ENCODE peak calls at places on chromosomes 13 and 19, in six cellular contexts. One of them, this sample, is unnamed.

GRCh38 chr19:54959840-54960239 is 6.3 kb upstream of the NLRP2 start:
- DNase-seq in cardiac muscle cell: no peak
- DNase-seq in germinal center: peak; percentile 41
- DNase-seq in stimulated activated naive CD8-positive, alpha-beta T cell treated with anti-CD3 and anti-CD28 coated beads, Interleukin-15, Interleukin-2, amounts not matched to agents 100 U/mL and 50 U/mL, for 24 hours: no peak
- DNase-seq in fibroblast of the aortic adventitia: no peak
- DNase-seq in stimulated activated CD4-positive, alpha-beta T cell treated with anti-CD3 and anti-CD28 coated beads, Interleukin-4, amount 100 ng/mL, for 1 hour: no peak
- DNase-seq in this sample: no peak

GRCh38 chr13:110367620-110368019 is 60.5 kb downstream of the COL4A2 start:
- DNase-seq in fibroblast of the aortic adventitia: no peak
- DNase-seq in stimulated activated CD4-positive, alpha-beta T cell treated with anti-CD3 and anti-CD28 coated beads, Interleukin-4, amount 100 ng/mL, for 1 hour: no peak
- DNase-seq in stimulated activated naive CD8-positive, alpha-beta T cell treated with anti-CD3 and anti-CD28 coated beads, Interleukin-15, Interleukin-2, amounts not matched to agents 100 U/mL and 50 U/mL, for 24 hours: no peak
- DNase-seq in cardiac muscle cell: no peak
- DNase-seq in germinal center: no peak
- DNase-seq in this sample: no peak

GRCh38 chr19:5439452-5439851 is 15.8 kb upstream of the ZNRF4 start:
- DNase-seq in stimulated activated CD4-positive, alpha-beta T cell treated with anti-CD3 and anti-CD28 coated beads, Interleukin-4, amount 100 ng/mL, for 1 hour: no peak
- DNase-seq in stimulated activated naive CD8-positive, alpha-beta T cell treated with anti-CD3 and anti-CD28 coated beads, Interleukin-15, Interleukin-2, amounts not matched to agents 100 U/mL and 50 U/mL, for 24 hours: no peak
- DNase-seq in germinal center: no peak
- DNase-seq in cardiac muscle cell: no peak
- DNase-seq in fibroblast of the aortic adventitia: no peak
- DNase-seq in this sample: no peak

GRCh38 chr19:49555600-49556411 is 24.6 kb downstream of the NOSIP start:
- DNase-seq in germinal center: peak; percentile 36
- DNase-seq in cardiac muscle cell: peak; percentile 52
- DNase-seq in stimulated activated CD4-positive, alpha-beta T cell treated with anti-CD3 and anti-CD28 coated beads, Interleukin-4, amount 100 ng/mL, for 1 hour: peak; percentile 81
- DNase-seq in fibroblast of the aortic adventitia: peak; percentile 43
- DNase-seq in stimulated activated naive CD8-positive, alpha-beta T cell treated with anti-CD3 and anti-CD28 coated beads, Interleukin-15, Interleukin-2, amounts not matched to agents 100 U/mL and 50 U/mL, for 24 hours: peak; percentile 87
- DNase-seq in this sample: no peak

GRCh38 chr13:31000889-31001288 is 68.4 kb downstream of the TEX26 start:
- DNase-seq in cardiac muscle cell: peak; percentile 36
- DNase-seq in stimulated activated naive CD8-positive, alpha-beta T cell treated with anti-CD3 and anti-CD28 coated beads, Interleukin-15, Interleukin-2, amounts not matched to agents 100 U/mL and 50 U/mL, for 24 hours: no peak
- DNase-seq in germinal center: no peak
- DNase-seq in fibroblast of the aortic adventitia: peak; percentile 62
- DNase-seq in stimulated activated CD4-positive, alpha-beta T cell treated with anti-CD3 and anti-CD28 coated beads, Interleukin-4, amount 100 ng/mL, for 1 hour: no peak
- DNase-seq in this sample: no peak

GRCh38 chr19:21856751-21857150 is 20.8 kb upstream of the ZNF43 start:
- DNase-seq in germinal center: no peak
- DNase-seq in cardiac muscle cell: no peak
- DNase-seq in stimulated activated CD4-positive, alpha-beta T cell treated with anti-CD3 and anti-CD28 coated beads, Interleukin-4, amount 100 ng/mL, for 1 hour: no peak
- DNase-seq in fibroblast of the aortic adventitia: no peak
- DNase-seq in stimulated activated naive CD8-positive, alpha-beta T cell treated with anti-CD3 and anti-CD28 coated beads, Interleukin-15, Interleukin-2, amounts not matched to agents 100 U/mL and 50 U/mL, for 24 hours: no peak
- DNase-seq in this sample: no peak

GRCh38 chr13:113393572-113394503 is 29.9 kb upstream of the GRTP1 start:
- DNase-seq in fibroblast of the aortic adventitia: peak; percentile 61
- DNase-seq in cardiac muscle cell: peak; percentile 79
- DNase-seq in stimulated activated CD4-positive, alpha-beta T cell treated with anti-CD3 and anti-CD28 coated beads, Interleukin-4, amount 100 ng/mL, for 1 hour: peak; percentile 84
- DNase-seq in stimulated activated naive CD8-positive, alpha-beta T cell treated with anti-CD3 and anti-CD28 coated beads, Interleukin-15, Interleukin-2, amounts not matched to agents 100 U/mL and 50 U/mL, for 24 hours: peak; percentile 89
- DNase-seq in germinal center: peak; percentile 89
- DNase-seq in this sample: peak; percentile 68

GRCh38 chr13:52879950-52880650 is 31.7 kb upstream of the PCDH8 start:
- DNase-seq in stimulated activated CD4-positive, alpha-beta T cell treated with anti-CD3 and anti-CD28 coated beads, Interleukin-4, amount 100 ng/mL, for 1 hour: no peak
- DNase-seq in stimulated activated naive CD8-positive, alpha-beta T cell treated with anti-CD3 and anti-CD28 coated beads, Interleukin-15, Interleukin-2, amounts not matched to agents 100 U/mL and 50 U/mL, for 24 hours: no peak
- DNase-seq in cardiac muscle cell: no peak
- DNase-seq in fibroblast of the aortic adventitia: no peak
- DNase-seq in germinal center: no peak
- DNase-seq in this sample: no peak

GRCh38 chr19:45790942-45791341 is 1.7 kb downstream of the DMWD start:
- DNase-seq in stimulated activated naive CD8-positive, alpha-beta T cell treated with anti-CD3 and anti-CD28 coated beads, Interleukin-15, Interleukin-2, amounts not matched to agents 100 U/mL and 50 U/mL, for 24 hours: peak; percentile 54
- DNase-seq in stimulated activated CD4-positive, alpha-beta T cell treated with anti-CD3 and anti-CD28 coated beads, Interleukin-4, amount 100 ng/mL, for 1 hour: no peak
- DNase-seq in germinal center: no peak
- DNase-seq in fibroblast of the aortic adventitia: no peak
- DNase-seq in cardiac muscle cell: no peak
- DNase-seq in this sample: no peak

GRCh38 chr19:3557461-3558248 is at the start of gene MFSD12:
- DNase-seq in fibroblast of the aortic adventitia: peak; percentile 82
- DNase-seq in stimulated activated naive CD8-positive, alpha-beta T cell treated with anti-CD3 and anti-CD28 coated beads, Interleukin-15, Interleukin-2, amounts not matched to agents 100 U/mL and 50 U/mL, for 24 hours: peak; percentile 98
- DNase-seq in stimulated activated CD4-positive, alpha-beta T cell treated with anti-CD3 and anti-CD28 coated beads, Interleukin-4, amount 100 ng/mL, for 1 hour: peak; percentile 97
- DNase-seq in germinal center: peak; percentile 100
- DNase-seq in cardiac muscle cell: peak; percentile 95
- DNase-seq in this sample: peak; percentile 87

GRCh38 chr13:51950722-51951121 is 60.5 kb downstream of the ATP7B start:
- DNase-seq in germinal center: no peak
- DNase-seq in stimulated activated CD4-positive, alpha-beta T cell treated with anti-CD3 and anti-CD28 coated beads, Interleukin-4, amount 100 ng/mL, for 1 hour: no peak
- DNase-seq in cardiac muscle cell: peak; percentile 4
- DNase-seq in fibroblast of the aortic adventitia: no peak
- DNase-seq in stimulated activated naive CD8-positive, alpha-beta T cell treated with anti-CD3 and anti-CD28 coated beads, Interleukin-15, Interleukin-2, amounts not matched to agents 100 U/mL and 50 U/mL, for 24 hours: no peak
- DNase-seq in this sample: no peak

GRCh38 chr19:13795595-13796300 is 505 bp downstream of the ZSWIM4 start:
- DNase-seq in stimulated activated CD4-positive, alpha-beta T cell treated with anti-CD3 and anti-CD28 coated beads, Interleukin-4, amount 100 ng/mL, for 1 hour: no peak
- DNase-seq in fibroblast of the aortic adventitia: no peak
- DNase-seq in stimulated activated naive CD8-positive, alpha-beta T cell treated with anti-CD3 and anti-CD28 coated beads, Interleukin-15, Interleukin-2, amounts not matched to agents 100 U/mL and 50 U/mL, for 24 hours: no peak
- DNase-seq in cardiac muscle cell: peak; percentile 25
- DNase-seq in germinal center: peak; percentile 37
- DNase-seq in this sample: peak; percentile 41

GRCh38 chr19:28485300-28485699 is 727.7 kb downstream of the UQCRFS1 start:
- DNase-seq in germinal center: no peak
- DNase-seq in stimulated activated naive CD8-positive, alpha-beta T cell treated with anti-CD3 and anti-CD28 coated beads, Interleukin-15, Interleukin-2, amounts not matched to agents 100 U/mL and 50 U/mL, for 24 hours: no peak
- DNase-seq in stimulated activated CD4-positive, alpha-beta T cell treated with anti-CD3 and anti-CD28 coated beads, Interleukin-4, amount 100 ng/mL, for 1 hour: no peak
- DNase-seq in cardiac muscle cell: no peak
- DNase-seq in fibroblast of the aortic adventitia: no peak
- DNase-seq in this sample: no peak

GRCh38 chr19:31913103-31913710 is 432.2 kb upstream of the ZNF507 start:
- DNase-seq in stimulated activated naive CD8-positive, alpha-beta T cell treated with anti-CD3 and anti-CD28 coated beads, Interleukin-15, Interleukin-2, amounts not matched to agents 100 U/mL and 50 U/mL, for 24 hours: no peak
- DNase-seq in cardiac muscle cell: no peak
- DNase-seq in germinal center: no peak
- DNase-seq in fibroblast of the aortic adventitia: no peak
- DNase-seq in stimulated activated CD4-positive, alpha-beta T cell treated with anti-CD3 and anti-CD28 coated beads, Interleukin-4, amount 100 ng/mL, for 1 hour: no peak
- DNase-seq in this sample: no peak

GRCh38 chr19:55088543-55089265 is 13.0 kb downstream of the EPS8L1 start:
- DNase-seq in stimulated activated CD4-positive, alpha-beta T cell treated with anti-CD3 and anti-CD28 coated beads, Interleukin-4, amount 100 ng/mL, for 1 hour: peak; percentile 84
- DNase-seq in cardiac muscle cell: peak; percentile 72
- DNase-seq in fibroblast of the aortic adventitia: peak; percentile 62
- DNase-seq in germinal center: peak; percentile 81
- DNase-seq in stimulated activated naive CD8-positive, alpha-beta T cell treated with anti-CD3 and anti-CD28 coated beads, Interleukin-15, Interleukin-2, amounts not matched to agents 100 U/mL and 50 U/mL, for 24 hours: peak; percentile 92
- DNase-seq in this sample: peak; percentile 64

GRCh38 chr13:113770441-113770840 is 11.4 kb downstream of the TMEM255B start:
- DNase-seq in germinal center: no peak
- DNase-seq in stimulated activated naive CD8-positive, alpha-beta T cell treated with anti-CD3 and anti-CD28 coated beads, Interleukin-15, Interleukin-2, amounts not matched to agents 100 U/mL and 50 U/mL, for 24 hours: no peak
- DNase-seq in cardiac muscle cell: no peak
- DNase-seq in stimulated activated CD4-positive, alpha-beta T cell treated with anti-CD3 and anti-CD28 coated beads, Interleukin-4, amount 100 ng/mL, for 1 hour: no peak
- DNase-seq in fibroblast of the aortic adventitia: no peak
- DNase-seq in this sample: no peak

GRCh38 chr13:99313473-99313872 is 6.3 kb upstream of the GPR183 start:
- DNase-seq in stimulated activated CD4-positive, alpha-beta T cell treated with anti-CD3 and anti-CD28 coated beads, Interleukin-4, amount 100 ng/mL, for 1 hour: no peak
- DNase-seq in fibroblast of the aortic adventitia: no peak
- DNase-seq in stimulated activated naive CD8-positive, alpha-beta T cell treated with anti-CD3 and anti-CD28 coated beads, Interleukin-15, Interleukin-2, amounts not matched to agents 100 U/mL and 50 U/mL, for 24 hours: no peak
- DNase-seq in cardiac muscle cell: peak; percentile 28
- DNase-seq in germinal center: no peak
- DNase-seq in this sample: no peak

GRCh38 chr13:40247845-40248244 is 418.6 kb downstream of the FOXO1 start:
- DNase-seq in germinal center: no peak
- DNase-seq in fibroblast of the aortic adventitia: peak; percentile 77
- DNase-seq in stimulated activated CD4-positive, alpha-beta T cell treated with anti-CD3 and anti-CD28 coated beads, Interleukin-4, amount 100 ng/mL, for 1 hour: no peak
- DNase-seq in cardiac muscle cell: peak; percentile 72
- DNase-seq in stimulated activated naive CD8-positive, alpha-beta T cell treated with anti-CD3 and anti-CD28 coated beads, Interleukin-15, Interleukin-2, amounts not matched to agents 100 U/mL and 50 U/mL, for 24 hours: no peak
- DNase-seq in this sample: no peak

GRCh38 chr13:67200605-67201004 is 29.5 kb downstream of the PCDH9 start:
- DNase-seq in fibroblast of the aortic adventitia: no peak
- DNase-seq in cardiac muscle cell: no peak
- DNase-seq in germinal center: no peak
- DNase-seq in stimulated activated naive CD8-positive, alpha-beta T cell treated with anti-CD3 and anti-CD28 coated beads, Interleukin-15, Interleukin-2, amounts not matched to agents 100 U/mL and 50 U/mL, for 24 hours: no peak
- DNase-seq in stimulated activated CD4-positive, alpha-beta T cell treated with anti-CD3 and anti-CD28 coated beads, Interleukin-4, amount 100 ng/mL, for 1 hour: no peak
- DNase-seq in this sample: no peak

GRCh38 chr13:52345048-52345447 is 60.9 kb downstream of the THSD1 start:
- DNase-seq in stimulated activated CD4-positive, alpha-beta T cell treated with anti-CD3 and anti-CD28 coated beads, Interleukin-4, amount 100 ng/mL, for 1 hour: no peak
- DNase-seq in germinal center: no peak
- DNase-seq in fibroblast of the aortic adventitia: peak; percentile 66
- DNase-seq in cardiac muscle cell: peak; percentile 55
- DNase-seq in stimulated activated naive CD8-positive, alpha-beta T cell treated with anti-CD3 and anti-CD28 coated beads, Interleukin-15, Interleukin-2, amounts not matched to agents 100 U/mL and 50 U/mL, for 24 hours: no peak
- DNase-seq in this sample: no peak

GRCh38 chr19:45913874-45914830 is at the start of gene NANOS2:
- DNase-seq in germinal center: no peak
- DNase-seq in cardiac muscle cell: peak; percentile 48
- DNase-seq in stimulated activated naive CD8-positive, alpha-beta T cell treated with anti-CD3 and anti-CD28 coated beads, Interleukin-15, Interleukin-2, amounts not matched to agents 100 U/mL and 50 U/mL, for 24 hours: peak; percentile 14
- DNase-seq in fibroblast of the aortic adventitia: peak; percentile 37
- DNase-seq in stimulated activated CD4-positive, alpha-beta T cell treated with anti-CD3 and anti-CD28 coated beads, Interleukin-4, amount 100 ng/mL, for 1 hour: no peak
- DNase-seq in this sample: no peak

GRCh38 chr19:47614559-47614958 is 5.6 kb downstream of the BICRA start:
- DNase-seq in fibroblast of the aortic adventitia: no peak
- DNase-seq in germinal center: no peak
- DNase-seq in stimulated activated naive CD8-positive, alpha-beta T cell treated with anti-CD3 and anti-CD28 coated beads, Interleukin-15, Interleukin-2, amounts not matched to agents 100 U/mL and 50 U/mL, for 24 hours: no peak
- DNase-seq in cardiac muscle cell: no peak
- DNase-seq in stimulated activated CD4-positive, alpha-beta T cell treated with anti-CD3 and anti-CD28 coated beads, Interleukin-4, amount 100 ng/mL, for 1 hour: no peak
- DNase-seq in this sample: no peak

GRCh38 chr13:109363431-109363830 is 423.0 kb downstream of the IRS2 start:
- DNase-seq in stimulated activated CD4-positive, alpha-beta T cell treated with anti-CD3 and anti-CD28 coated beads, Interleukin-4, amount 100 ng/mL, for 1 hour: no peak
- DNase-seq in germinal center: no peak
- DNase-seq in stimulated activated naive CD8-positive, alpha-beta T cell treated with anti-CD3 and anti-CD28 coated beads, Interleukin-15, Interleukin-2, amounts not matched to agents 100 U/mL and 50 U/mL, for 24 hours: no peak
- DNase-seq in fibroblast of the aortic adventitia: no peak
- DNase-seq in cardiac muscle cell: no peak
- DNase-seq in this sample: no peak

GRCh38 chr19:1026189-1027019 is at the start of gene CNN2:
- DNase-seq in fibroblast of the aortic adventitia: peak; percentile 64
- DNase-seq in cardiac muscle cell: peak; percentile 91
- DNase-seq in stimulated activated naive CD8-positive, alpha-beta T cell treated with anti-CD3 and anti-CD28 coated beads, Interleukin-15, Interleukin-2, amounts not matched to agents 100 U/mL and 50 U/mL, for 24 hours: peak; percentile 81
- DNase-seq in germinal center: peak; percentile 85
- DNase-seq in stimulated activated CD4-positive, alpha-beta T cell treated with anti-CD3 and anti-CD28 coated beads, Interleukin-4, amount 100 ng/mL, for 1 hour: peak; percentile 72
- DNase-seq in this sample: peak; percentile 63

GRCh38 chr13:67228031-67228430 is 2.1 kb downstream of the PCDH9 start:
- DNase-seq in stimulated activated naive CD8-positive, alpha-beta T cell treated with anti-CD3 and anti-CD28 coated beads, Interleukin-15, Interleukin-2, amounts not matched to agents 100 U/mL and 50 U/mL, for 24 hours: no peak
- DNase-seq in stimulated activated CD4-positive, alpha-beta T cell treated with anti-CD3 and anti-CD28 coated beads, Interleukin-4, amount 100 ng/mL, for 1 hour: no peak
- DNase-seq in fibroblast of the aortic adventitia: no peak
- DNase-seq in germinal center: no peak
- DNase-seq in cardiac muscle cell: no peak
- DNase-seq in this sample: no peak

GRCh38 chr13:105333416-105333815 is 1202.0 kb downstream of the EFNB2 start:
- DNase-seq in fibroblast of the aortic adventitia: no peak
- DNase-seq in stimulated activated CD4-positive, alpha-beta T cell treated with anti-CD3 and anti-CD28 coated beads, Interleukin-4, amount 100 ng/mL, for 1 hour: no peak
- DNase-seq in stimulated activated naive CD8-positive, alpha-beta T cell treated with anti-CD3 and anti-CD28 coated beads, Interleukin-15, Interleukin-2, amounts not matched to agents 100 U/mL and 50 U/mL, for 24 hours: no peak
- DNase-seq in germinal center: no peak
- DNase-seq in cardiac muscle cell: no peak
- DNase-seq in this sample: no peak

GRCh38 chr19:4431808-4432674 is 25.6 kb downstream of the UBXN6 start:
- DNase-seq in stimulated activated naive CD8-positive, alpha-beta T cell treated with anti-CD3 and anti-CD28 coated beads, Interleukin-15, Interleukin-2, amounts not matched to agents 100 U/mL and 50 U/mL, for 24 hours: no peak
- DNase-seq in cardiac muscle cell: no peak
- DNase-seq in stimulated activated CD4-positive, alpha-beta T cell treated with anti-CD3 and anti-CD28 coated beads, Interleukin-4, amount 100 ng/mL, for 1 hour: no peak
- DNase-seq in germinal center: peak; percentile 75
- DNase-seq in fibroblast of the aortic adventitia: no peak
- DNase-seq in this sample: no peak

GRCh38 chr13:39201075-39201630 is 162.9 kb downstream of the NHLRC3 start:
- DNase-seq in cardiac muscle cell: peak; percentile 2
- DNase-seq in fibroblast of the aortic adventitia: no peak
- DNase-seq in germinal center: no peak
- DNase-seq in stimulated activated CD4-positive, alpha-beta T cell treated with anti-CD3 and anti-CD28 coated beads, Interleukin-4, amount 100 ng/mL, for 1 hour: no peak
- DNase-seq in stimulated activated naive CD8-positive, alpha-beta T cell treated with anti-CD3 and anti-CD28 coated beads, Interleukin-15, Interleukin-2, amounts not matched to agents 100 U/mL and 50 U/mL, for 24 hours: no peak
- DNase-seq in this sample: no peak

GRCh38 chr19:38840583-38840968 is 9.0 kb upstream of the ECH1 start:
- DNase-seq in fibroblast of the aortic adventitia: no peak
- DNase-seq in stimulated activated CD4-positive, alpha-beta T cell treated with anti-CD3 and anti-CD28 coated beads, Interleukin-4, amount 100 ng/mL, for 1 hour: no peak
- DNase-seq in stimulated activated naive CD8-positive, alpha-beta T cell treated with anti-CD3 and anti-CD28 coated beads, Interleukin-15, Interleukin-2, amounts not matched to agents 100 U/mL and 50 U/mL, for 24 hours: no peak
- DNase-seq in cardiac muscle cell: no peak
- DNase-seq in germinal center: no peak
- DNase-seq in this sample: no peak

GRCh38 chr13:107348931-107349330 is 781.0 kb upstream of the ARGLU1 start:
- DNase-seq in germinal center: no peak
- DNase-seq in stimulated activated naive CD8-positive, alpha-beta T cell treated with anti-CD3 and anti-CD28 coated beads, Interleukin-15, Interleukin-2, amounts not matched to agents 100 U/mL and 50 U/mL, for 24 hours: no peak
- DNase-seq in stimulated activated CD4-positive, alpha-beta T cell treated with anti-CD3 and anti-CD28 coated beads, Interleukin-4, amount 100 ng/mL, for 1 hour: no peak
- DNase-seq in fibroblast of the aortic adventitia: no peak
- DNase-seq in cardiac muscle cell: peak; percentile 52
- DNase-seq in this sample: peak; percentile 21

GRCh38 chr19:2758601-2759313 is 18.9 kb upstream of the SLC39A3 start:
- DNase-seq in fibroblast of the aortic adventitia: no peak
- DNase-seq in germinal center: no peak
- DNase-seq in cardiac muscle cell: no peak
- DNase-seq in stimulated activated CD4-positive, alpha-beta T cell treated with anti-CD3 and anti-CD28 coated beads, Interleukin-4, amount 100 ng/mL, for 1 hour: no peak
- DNase-seq in stimulated activated naive CD8-positive, alpha-beta T cell treated with anti-CD3 and anti-CD28 coated beads, Interleukin-15, Interleukin-2, amounts not matched to agents 100 U/mL and 50 U/mL, for 24 hours: no peak
- DNase-seq in this sample: no peak

GRCh38 chr19:3034194-3034844 is 5.2 kb upstream of the TLE2 start:
- DNase-seq in stimulated activated CD4-positive, alpha-beta T cell treated with anti-CD3 and anti-CD28 coated beads, Interleukin-4, amount 100 ng/mL, for 1 hour: no peak
- DNase-seq in germinal center: no peak
- DNase-seq in cardiac muscle cell: peak; percentile 57
- DNase-seq in fibroblast of the aortic adventitia: peak; percentile 47
- DNase-seq in stimulated activated naive CD8-positive, alpha-beta T cell treated with anti-CD3 and anti-CD28 coated beads, Interleukin-15, Interleukin-2, amounts not matched to agents 100 U/mL and 50 U/mL, for 24 hours: no peak
- DNase-seq in this sample: no peak

GRCh38 chr13:50942630-50943311 is 33.2 kb downstream of the RNASEH2B start:
- DNase-seq in cardiac muscle cell: no peak
- DNase-seq in stimulated activated CD4-positive, alpha-beta T cell treated with anti-CD3 and anti-CD28 coated beads, Interleukin-4, amount 100 ng/mL, for 1 hour: no peak
- DNase-seq in fibroblast of the aortic adventitia: no peak
- DNase-seq in stimulated activated naive CD8-positive, alpha-beta T cell treated with anti-CD3 and anti-CD28 coated beads, Interleukin-15, Interleukin-2, amounts not matched to agents 100 U/mL and 50 U/mL, for 24 hours: no peak
- DNase-seq in germinal center: no peak
- DNase-seq in this sample: no peak

GRCh38 chr13:93872948-93873347 is 606.5 kb downstream of the DCT start:
- DNase-seq in fibroblast of the aortic adventitia: no peak
- DNase-seq in stimulated activated CD4-positive, alpha-beta T cell treated with anti-CD3 and anti-CD28 coated beads, Interleukin-4, amount 100 ng/mL, for 1 hour: no peak
- DNase-seq in germinal center: no peak
- DNase-seq in cardiac muscle cell: no peak
- DNase-seq in stimulated activated naive CD8-positive, alpha-beta T cell treated with anti-CD3 and anti-CD28 coated beads, Interleukin-15, Interleukin-2, amounts not matched to agents 100 U/mL and 50 U/mL, for 24 hours: no peak
- DNase-seq in this sample: no peak

GRCh38 chr19:43464089-43464775 is 1.2 kb downstream of the LYPD3 start:
- DNase-seq in germinal center: peak; percentile 81
- DNase-seq in cardiac muscle cell: no peak
- DNase-seq in fibroblast of the aortic adventitia: no peak
- DNase-seq in stimulated activated CD4-positive, alpha-beta T cell treated with anti-CD3 and anti-CD28 coated beads, Interleukin-4, amount 100 ng/mL, for 1 hour: peak; percentile 77
- DNase-seq in stimulated activated naive CD8-positive, alpha-beta T cell treated with anti-CD3 and anti-CD28 coated beads, Interleukin-15, Interleukin-2, amounts not matched to agents 100 U/mL and 50 U/mL, for 24 hours: peak; percentile 80
- DNase-seq in this sample: no peak

GRCh38 chr19:11378319-11379189 is 4.1 kb downstream of the SWSAP1 start:
- DNase-seq in fibroblast of the aortic adventitia: peak; percentile 79
- DNase-seq in stimulated activated naive CD8-positive, alpha-beta T cell treated with anti-CD3 and anti-CD28 coated beads, Interleukin-15, Interleukin-2, amounts not matched to agents 100 U/mL and 50 U/mL, for 24 hours: peak; percentile 41
- DNase-seq in germinal center: no peak
- DNase-seq in cardiac muscle cell: peak; percentile 45
- DNase-seq in stimulated activated CD4-positive, alpha-beta T cell treated with anti-CD3 and anti-CD28 coated beads, Interleukin-4, amount 100 ng/mL, for 1 hour: no peak
- DNase-seq in this sample: peak; percentile 78

GRCh38 chr19:4977299-4978174 is 8.6 kb downstream of the KDM4B start:
- DNase-seq in stimulated activated naive CD8-positive, alpha-beta T cell treated with anti-CD3 and anti-CD28 coated beads, Interleukin-15, Interleukin-2, amounts not matched to agents 100 U/mL and 50 U/mL, for 24 hours: no peak
- DNase-seq in cardiac muscle cell: peak; percentile 92
- DNase-seq in germinal center: peak; percentile 47
- DNase-seq in fibroblast of the aortic adventitia: peak; percentile 93
- DNase-seq in stimulated activated CD4-positive, alpha-beta T cell treated with anti-CD3 and anti-CD28 coated beads, Interleukin-4, amount 100 ng/mL, for 1 hour: no peak
- DNase-seq in this sample: peak; percentile 39